ENCODE peak calls at places on chromosomes 3 and 15, in eight cellular contexts. One of them, this sample, is unnamed.

GRCh38 chr15:98720036-98720435 is 71.7 kb downstream of the IGF1R start:
- DNase-seq in lower lobe of right lung: no peak
- DNase-seq in astrocyte of the cerebellum: no peak
- DNase-seq in EH: no peak
- DNase-seq in Right ventricle myocardium superior: no peak
- DNase-seq in nucleus accumbens: no peak
- DNase-seq in GM03348: no peak
- DNase-seq in cerebellar cortex: no peak
- DNase-seq in this sample: no peak

GRCh38 chr3:72343078-72343477 is 505.2 kb downstream of the SHQ1 start:
- DNase-seq in nucleus accumbens: no peak
- DNase-seq in Right ventricle myocardium superior: no peak
- DNase-seq in EH: peak; percentile 68
- DNase-seq in GM03348: peak; percentile 39
- DNase-seq in cerebellar cortex: no peak
- DNase-seq in lower lobe of right lung: no peak
- DNase-seq in astrocyte of the cerebellum: no peak
- DNase-seq in this sample: no peak

GRCh38 chr3:156762631-156763185 is 63.4 kb upstream of the LEKR1 start:
- DNase-seq in astrocyte of the cerebellum: peak; percentile 83
- DNase-seq in nucleus accumbens: no peak
- DNase-seq in Right ventricle myocardium superior: no peak
- DNase-seq in GM03348: peak; percentile 36
- DNase-seq in lower lobe of right lung: no peak
- DNase-seq in EH: peak; percentile 76
- DNase-seq in cerebellar cortex: no peak
- DNase-seq in this sample: no peak

GRCh38 chr3:98901465-98902174 is at the start of gene DCBLD2:
- DNase-seq in nucleus accumbens: peak; percentile 97
- DNase-seq in astrocyte of the cerebellum: peak; percentile 98
- DNase-seq in EH: peak; percentile 100
- DNase-seq in Right ventricle myocardium superior: peak; percentile 98
- DNase-seq in GM03348: peak; percentile 100
- DNase-seq in cerebellar cortex: peak; percentile 99
- DNase-seq in lower lobe of right lung: peak; percentile 98
- DNase-seq in this sample: peak; percentile 94

GRCh38 chr3:45124379-45124778 is 21.8 kb downstream of the CDCP1 start:
- DNase-seq in cerebellar cortex: no peak
- DNase-seq in nucleus accumbens: no peak
- DNase-seq in Right ventricle myocardium superior: no peak
- DNase-seq in lower lobe of right lung: no peak
- DNase-seq in EH: peak; percentile 98
- DNase-seq in GM03348: peak; percentile 83
- DNase-seq in astrocyte of the cerebellum: no peak
- DNase-seq in this sample: peak; percentile 68

GRCh38 chr3:128432301-128432897 is 34.3 kb downstream of the DNAJB8 start:
- DNase-seq in EH: no peak
- DNase-seq in GM03348: no peak
- DNase-seq in nucleus accumbens: no peak
- DNase-seq in Right ventricle myocardium superior: no peak
- DNase-seq in astrocyte of the cerebellum: no peak
- DNase-seq in lower lobe of right lung: no peak
- DNase-seq in cerebellar cortex: no peak
- DNase-seq in this sample: no peak

GRCh38 chr15:89680282-89680873 is 1.2 kb upstream of the PLIN1 start:
- DNase-seq in Right ventricle myocardium superior: no peak
- DNase-seq in nucleus accumbens: no peak
- DNase-seq in lower lobe of right lung: no peak
- DNase-seq in EH: peak; percentile 67
- DNase-seq in GM03348: peak; percentile 70
- DNase-seq in cerebellar cortex: peak; percentile 33
- DNase-seq in astrocyte of the cerebellum: peak; percentile 63
- DNase-seq in this sample: no peak

GRCh38 chr3:165895919-165896318 is 58.7 kb upstream of the BCHE start:
- DNase-seq in Right ventricle myocardium superior: no peak
- DNase-seq in nucleus accumbens: no peak
- DNase-seq in GM03348: no peak
- DNase-seq in EH: no peak
- DNase-seq in lower lobe of right lung: no peak
- DNase-seq in astrocyte of the cerebellum: no peak
- DNase-seq in cerebellar cortex: peak; percentile 5
- DNase-seq in this sample: no peak

GRCh38 chr3:87196879-87197278 is 30.2 kb upstream of the CHMP2B start:
- DNase-seq in nucleus accumbens: no peak
- DNase-seq in cerebellar cortex: no peak
- DNase-seq in Right ventricle myocardium superior: no peak
- DNase-seq in astrocyte of the cerebellum: no peak
- DNase-seq in lower lobe of right lung: no peak
- DNase-seq in GM03348: no peak
- DNase-seq in EH: no peak
- DNase-seq in this sample: no peak

GRCh38 chr3:115877647-115877934 is 254.3 kb downstream of the GAP43 start:
- DNase-seq in astrocyte of the cerebellum: no peak
- DNase-seq in GM03348: no peak
- DNase-seq in lower lobe of right lung: no peak
- DNase-seq in nucleus accumbens: no peak
- DNase-seq in Right ventricle myocardium superior: no peak
- DNase-seq in EH: no peak
- DNase-seq in cerebellar cortex: peak; percentile 41
- DNase-seq in this sample: no peak

GRCh38 chr3:133376805-133377204 is 23.1 kb upstream of the BFSP2 start:
- DNase-seq in lower lobe of right lung: no peak
- DNase-seq in nucleus accumbens: no peak
- DNase-seq in Right ventricle myocardium superior: no peak
- DNase-seq in astrocyte of the cerebellum: no peak
- DNase-seq in GM03348: no peak
- DNase-seq in EH: no peak
- DNase-seq in cerebellar cortex: no peak
- DNase-seq in this sample: no peak

GRCh38 chr15:63870043-63870394 is 36.3 kb upstream of the HERC1 start:
- DNase-seq in cerebellar cortex: no peak
- DNase-seq in lower lobe of right lung: no peak
- DNase-seq in EH: peak; percentile 47
- DNase-seq in Right ventricle myocardium superior: no peak
- DNase-seq in nucleus accumbens: no peak
- DNase-seq in astrocyte of the cerebellum: no peak
- DNase-seq in GM03348: no peak
- DNase-seq in this sample: no peak

GRCh38 chr15:85470549-85471271 is 90.3 kb downstream of the AKAP13 start:
- DNase-seq in Right ventricle myocardium superior: no peak
- DNase-seq in nucleus accumbens: no peak
- DNase-seq in EH: no peak
- DNase-seq in GM03348: no peak
- DNase-seq in lower lobe of right lung: no peak
- DNase-seq in cerebellar cortex: no peak
- DNase-seq in astrocyte of the cerebellum: no peak
- DNase-seq in this sample: no peak

GRCh38 chr3:182716114-182716688 is 77.1 kb upstream of the ATP11B start:
- DNase-seq in EH: no peak
- DNase-seq in lower lobe of right lung: no peak
- DNase-seq in GM03348: no peak
- DNase-seq in nucleus accumbens: no peak
- DNase-seq in Right ventricle myocardium superior: no peak
- DNase-seq in cerebellar cortex: no peak
- DNase-seq in astrocyte of the cerebellum: no peak
- DNase-seq in this sample: no peak

GRCh38 chr3:160622263-160623045 is 54.5 kb upstream of the ARL14 start:
- DNase-seq in nucleus accumbens: no peak
- DNase-seq in Right ventricle myocardium superior: no peak
- DNase-seq in GM03348: no peak
- DNase-seq in astrocyte of the cerebellum: no peak
- DNase-seq in cerebellar cortex: no peak
- DNase-seq in lower lobe of right lung: no peak
- DNase-seq in EH: no peak
- DNase-seq in this sample: no peak

GRCh38 chr3:50533346-50533745 is 29.9 kb upstream of the CACNA2D2 start:
- DNase-seq in astrocyte of the cerebellum: no peak
- DNase-seq in Right ventricle myocardium superior: no peak
- DNase-seq in EH: no peak
- DNase-seq in GM03348: no peak
- DNase-seq in cerebellar cortex: no peak
- DNase-seq in nucleus accumbens: no peak
- DNase-seq in lower lobe of right lung: no peak
- DNase-seq in this sample: no peak

GRCh38 chr3:196097373-196098154 is 15.7 kb upstream of the TFRC start:
- DNase-seq in EH: no peak
- DNase-seq in Right ventricle myocardium superior: no peak
- DNase-seq in GM03348: no peak
- DNase-seq in cerebellar cortex: no peak
- DNase-seq in nucleus accumbens: no peak
- DNase-seq in astrocyte of the cerebellum: no peak
- DNase-seq in lower lobe of right lung: no peak
- DNase-seq in this sample: no peak

GRCh38 chr3:150972379-150972985 is at the start of gene CLRN1:
- DNase-seq in cerebellar cortex: no peak
- DNase-seq in astrocyte of the cerebellum: no peak
- DNase-seq in nucleus accumbens: no peak
- DNase-seq in lower lobe of right lung: no peak
- DNase-seq in EH: no peak
- DNase-seq in Right ventricle myocardium superior: no peak
- DNase-seq in GM03348: no peak
- DNase-seq in this sample: no peak

GRCh38 chr15:29034151-29034550 is 148.4 kb downstream of the APBA2 start:
- DNase-seq in cerebellar cortex: no peak
- DNase-seq in nucleus accumbens: no peak
- DNase-seq in astrocyte of the cerebellum: no peak
- DNase-seq in EH: peak; percentile 62
- DNase-seq in Right ventricle myocardium superior: no peak
- DNase-seq in lower lobe of right lung: no peak
- DNase-seq in GM03348: no peak
- DNase-seq in this sample: no peak

GRCh38 chr3:5013021-5013906 is 34.0 kb downstream of the BHLHE40 start:
- DNase-seq in lower lobe of right lung: no peak
- DNase-seq in cerebellar cortex: no peak
- DNase-seq in nucleus accumbens: no peak
- DNase-seq in Right ventricle myocardium superior: peak; percentile 44
- DNase-seq in astrocyte of the cerebellum: no peak
- DNase-seq in EH: peak; percentile 49
- DNase-seq in GM03348: peak; percentile 36
- DNase-seq in this sample: peak; percentile 89

GRCh38 chr15:28919201-28919627 is 33.4 kb downstream of the APBA2 start:
- DNase-seq in nucleus accumbens: no peak
- DNase-seq in lower lobe of right lung: peak; percentile 35
- DNase-seq in cerebellar cortex: no peak
- DNase-seq in Right ventricle myocardium superior: no peak
- DNase-seq in EH: no peak
- DNase-seq in astrocyte of the cerebellum: no peak
- DNase-seq in GM03348: no peak
- DNase-seq in this sample: no peak

GRCh38 chr3:8220291-8220690 is 281.3 kb upstream of the LMCD1 start:
- DNase-seq in EH: no peak
- DNase-seq in GM03348: no peak
- DNase-seq in cerebellar cortex: no peak
- DNase-seq in Right ventricle myocardium superior: no peak
- DNase-seq in astrocyte of the cerebellum: no peak
- DNase-seq in lower lobe of right lung: no peak
- DNase-seq in nucleus accumbens: no peak
- DNase-seq in this sample: no peak

GRCh38 chr15:80152896-80153876 is at the start of gene FAH:
- DNase-seq in Right ventricle myocardium superior: no peak
- DNase-seq in EH: peak; percentile 74
- DNase-seq in astrocyte of the cerebellum: no peak
- DNase-seq in GM03348: peak; percentile 47
- DNase-seq in nucleus accumbens: no peak
- DNase-seq in cerebellar cortex: peak; percentile 53
- DNase-seq in lower lobe of right lung: no peak
- DNase-seq in this sample: peak; percentile 60

GRCh38 chr3:111210003-111210699 is 138.5 kb downstream of the NECTIN3 start:
- DNase-seq in Right ventricle myocardium superior: no peak
- DNase-seq in nucleus accumbens: no peak
- DNase-seq in lower lobe of right lung: no peak
- DNase-seq in cerebellar cortex: no peak
- DNase-seq in GM03348: peak; percentile 59
- DNase-seq in astrocyte of the cerebellum: no peak
- DNase-seq in EH: peak; percentile 97
- DNase-seq in this sample: no peak

GRCh38 chr3:142274908-142275307 is 49.5 kb upstream of the GK5 start:
- DNase-seq in lower lobe of right lung: no peak
- DNase-seq in GM03348: no peak
- DNase-seq in astrocyte of the cerebellum: no peak
- DNase-seq in Right ventricle myocardium superior: no peak
- DNase-seq in cerebellar cortex: no peak
- DNase-seq in EH: no peak
- DNase-seq in nucleus accumbens: no peak
- DNase-seq in this sample: no peak

GRCh38 chr3:50487181-50487580 is 16.3 kb downstream of the CACNA2D2 start:
- DNase-seq in Right ventricle myocardium superior: no peak
- DNase-seq in cerebellar cortex: no peak
- DNase-seq in EH: no peak
- DNase-seq in astrocyte of the cerebellum: no peak
- DNase-seq in GM03348: no peak
- DNase-seq in lower lobe of right lung: no peak
- DNase-seq in nucleus accumbens: no peak
- DNase-seq in this sample: no peak

GRCh38 chr15:94056314-94056713 is 175.0 kb upstream of the MCTP2 start:
- DNase-seq in cerebellar cortex: no peak
- DNase-seq in Right ventricle myocardium superior: no peak
- DNase-seq in GM03348: peak; percentile 51
- DNase-seq in lower lobe of right lung: no peak
- DNase-seq in EH: peak; percentile 62
- DNase-seq in nucleus accumbens: no peak
- DNase-seq in astrocyte of the cerebellum: peak; percentile 27
- DNase-seq in this sample: no peak

GRCh38 chr3:132326251-132326650 is 9.0 kb downstream of the ACP3 start:
- DNase-seq in GM03348: no peak
- DNase-seq in Right ventricle myocardium superior: no peak
- DNase-seq in nucleus accumbens: no peak
- DNase-seq in cerebellar cortex: no peak
- DNase-seq in EH: no peak
- DNase-seq in lower lobe of right lung: no peak
- DNase-seq in astrocyte of the cerebellum: no peak
- DNase-seq in this sample: no peak

This sample was measured in CD14-positive monocyte.